ENCODE peak calls at places on chromosome X, in six cellular contexts. One of them, this sample, is unnamed. For H3K4me1, the result is how much of the 10 kb centered on the place peaks cover.

GRCh38 chrX:115560978-115561604 is at the start of gene PLS3:
- DNase-seq in PC-3: peak
- DNase-seq in SK-N-SH: peak
- DNase-seq in HepG2: peak
- DNase-seq in neural progenitor cell: peak
- DNase-seq in GM23248: peak
- DNase-seq in this sample: peak

GRCh38 chrX:25721564-25721963 is 416.6 kb upstream of the MAGEB18 start:
- DNase-seq in HepG2: peak
- DNase-seq in neural progenitor cell: peak
- DNase-seq in PC-3: peak
- DNase-seq in GM23248: peak
- DNase-seq in SK-N-SH: no peak
- DNase-seq in this sample: no peak

GRCh38 chrX:68830486-68831404 is 1.9 kb downstream of the EFNB1 start:
- DNase-seq in HepG2: no peak
- DNase-seq in neural progenitor cell: no peak
- DNase-seq in SK-N-SH: peak
- DNase-seq in PC-3: peak
- DNase-seq in GM23248: no peak
- DNase-seq in this sample: no peak

GRCh38 chrX:132834741-132835140 is 123.7 kb downstream of the HS6ST2 start:
- DNase-seq in neural progenitor cell: no peak
- DNase-seq in SK-N-SH: no peak
- DNase-seq in HepG2: no peak
- DNase-seq in GM23248: no peak
- DNase-seq in PC-3: no peak
- DNase-seq in this sample: no peak

GRCh38 chrX:21781525-21781924 is 23.6 kb upstream of the SMPX start:
- DNase-seq in PC-3: no peak
- DNase-seq in neural progenitor cell: no peak
- DNase-seq in GM23248: no peak
- DNase-seq in HepG2: no peak
- DNase-seq in SK-N-SH: no peak
- DNase-seq in this sample: no peak

GRCh38 chrX:24493740-24494543 is 28.9 kb downstream of the PDK3 start:
- DNase-seq in GM23248: no peak
- DNase-seq in HepG2: peak
- DNase-seq in neural progenitor cell: no peak
- DNase-seq in SK-N-SH: no peak
- DNase-seq in PC-3: peak
- DNase-seq in this sample: peak

GRCh38 chrX:114272096-114272686 is 311.7 kb upstream of the HTR2C start:
- DNase-seq in GM23248: no peak
- DNase-seq in PC-3: no peak
- DNase-seq in SK-N-SH: no peak
- DNase-seq in neural progenitor cell: no peak
- DNase-seq in HepG2: no peak
- DNase-seq in this sample: no peak

GRCh38 chrX:70030242-70030823 is 19.4 kb downstream of the AWAT2 start:
- DNase-seq in neural progenitor cell: peak
- DNase-seq in SK-N-SH: peak
- DNase-seq in HepG2: peak
- DNase-seq in GM23248: peak
- DNase-seq in PC-3: peak
- DNase-seq in this sample: peak

GRCh38 chrX:151896734-151897474 is 15.8 kb upstream of the MAGEA4 start:
- DNase-seq in PC-3: no peak
- DNase-seq in neural progenitor cell: no peak
- DNase-seq in HepG2: no peak
- DNase-seq in GM23248: peak
- DNase-seq in SK-N-SH: no peak
- DNase-seq in this sample: no peak

GRCh38 chrX:22950278-22951266 is 49.2 kb upstream of the DDX53 start:
- DNase-seq in PC-3: peak
- DNase-seq in neural progenitor cell: no peak
- DNase-seq in HepG2: no peak
- DNase-seq in SK-N-SH: no peak
- DNase-seq in GM23248: peak
- DNase-seq in this sample: peak

GRCh38 chrX:13845721-13846378 is 29.0 kb upstream of the GPM6B start:
- DNase-seq in neural progenitor cell: no peak
- DNase-seq in PC-3: peak
- DNase-seq in GM23248: peak
- DNase-seq in SK-N-SH: no peak
- DNase-seq in HepG2: no peak
- DNase-seq in this sample: no peak

GRCh38 chrX:2450681-2451080 is 50.1 kb downstream of the DHRSX start:
- DNase-seq in SK-N-SH: no peak
- DNase-seq in PC-3: no peak
- DNase-seq in HepG2: no peak
- DNase-seq in GM23248: no peak
- DNase-seq in neural progenitor cell: peak
- DNase-seq in this sample: no peak

GRCh38 chrX:7314425-7314824 is 166.5 kb upstream of the PUDP start:
- DNase-seq in HepG2: no peak
- DNase-seq in PC-3: no peak
- DNase-seq in SK-N-SH: no peak
- DNase-seq in GM23248: no peak
- DNase-seq in neural progenitor cell: no peak
- DNase-seq in this sample: no peak

GRCh38 chrX:54708404-54708803 is 89.7 kb downstream of the ITIH6 start:
- DNase-seq in neural progenitor cell: no peak
- DNase-seq in GM23248: no peak
- DNase-seq in PC-3: no peak
- DNase-seq in SK-N-SH: no peak
- DNase-seq in HepG2: peak
- DNase-seq in this sample: no peak

GRCh38 chrX:48475295-48475694 is 704 bp upstream of the FTSJ1 start:
- DNase-seq in GM23248: no peak
- DNase-seq in neural progenitor cell: no peak
- DNase-seq in PC-3: no peak
- DNase-seq in SK-N-SH: peak
- DNase-seq in HepG2: peak
- DNase-seq in this sample: no peak

GRCh38 chrX:117892469-117892868 is 224.1 kb downstream of the KLHL13 start:
- DNase-seq in PC-3: no peak
- DNase-seq in SK-N-SH: no peak
- DNase-seq in GM23248: no peak
- DNase-seq in neural progenitor cell: no peak
- DNase-seq in HepG2: no peak
- DNase-seq in this sample: no peak

GRCh38 chrX:67777148-67777547 is 233.3 kb downstream of the AR start:
- DNase-seq in HepG2: no peak
- DNase-seq in GM23248: no peak
- DNase-seq in neural progenitor cell: no peak
- DNase-seq in SK-N-SH: no peak
- DNase-seq in PC-3: no peak
- DNase-seq in this sample: no peak

GRCh38 chrX:809081-809480 is 178.5 kb downstream of the SHOX start:
- DNase-seq in neural progenitor cell: no peak
- DNase-seq in GM23248: no peak
- DNase-seq in HepG2: no peak
- DNase-seq in PC-3: no peak
- DNase-seq in SK-N-SH: no peak
- DNase-seq in this sample: no peak

GRCh38 chrX:7596822-7597221 is 246.1 kb upstream of the VCX start:
- DNase-seq in PC-3: no peak
- DNase-seq in HepG2: no peak
- DNase-seq in SK-N-SH: no peak
- DNase-seq in GM23248: no peak
- DNase-seq in neural progenitor cell: no peak
- DNase-seq in this sample: no peak

GRCh38 chrX:49884290-49884862 is 5.1 kb downstream of the USP27X start:
- DNase-seq in neural progenitor cell: peak
- DNase-seq in GM23248: peak
- DNase-seq in HepG2: peak
- DNase-seq in PC-3: peak
- DNase-seq in SK-N-SH: peak
- DNase-seq in this sample: peak

GRCh38 chrX:9171841-9172240 is 137.9 kb upstream of the FAM9B start:
- DNase-seq in GM23248: peak
- DNase-seq in HepG2: no peak
- DNase-seq in PC-3: peak
- DNase-seq in neural progenitor cell: no peak
- DNase-seq in SK-N-SH: no peak
- DNase-seq in this sample: no peak

GRCh38 chrX:40006025-40007017 is 91.4 kb downstream of the BCOR start:
- DNase-seq in SK-N-SH: peak
- DNase-seq in neural progenitor cell: peak
- DNase-seq in PC-3: no peak
- DNase-seq in HepG2: no peak
- DNase-seq in GM23248: peak
- DNase-seq in this sample: no peak

GRCh38 chrX:40007746-40008705 is 89.7 kb downstream of the BCOR start:
- DNase-seq in GM23248: no peak
- DNase-seq in neural progenitor cell: peak
- DNase-seq in HepG2: no peak
- DNase-seq in SK-N-SH: peak
- DNase-seq in PC-3: no peak
- DNase-seq in this sample: no peak

GRCh38 chrX:40005290-40006011 is 92.3 kb downstream of the BCOR start:
- DNase-seq in HepG2: no peak
- DNase-seq in SK-N-SH: no peak
- DNase-seq in neural progenitor cell: peak
- DNase-seq in GM23248: no peak
- DNase-seq in PC-3: no peak
- DNase-seq in this sample: no peak

GRCh38 chrX:40008841-40009461 is 88.8 kb downstream of the BCOR start:
- DNase-seq in HepG2: no peak
- DNase-seq in GM23248: peak
- DNase-seq in PC-3: no peak
- DNase-seq in neural progenitor cell: peak
- DNase-seq in SK-N-SH: peak
- DNase-seq in this sample: no peak

GRCh38 chrX:40007136-40007535 is 90.6 kb downstream of the BCOR start:
- DNase-seq in SK-N-SH: no peak
- DNase-seq in neural progenitor cell: peak
- DNase-seq in GM23248: peak
- DNase-seq in PC-3: no peak
- DNase-seq in HepG2: no peak
- DNase-seq in this sample: no peak
- H3K4me1 ChIP-seq in SK-N-SH: under half
- H3K4me1 ChIP-seq in neural progenitor cell: half or more
- H3K4me1 ChIP-seq in GM23248: under half
- H3K4me1 ChIP-seq in PC-3: under half
- H3K4me1 ChIP-seq in HepG2: under half
- H3K4me1 ChIP-seq in this sample: under half

GRCh38 chrX:153646620-153647373 is at the start of gene DUSP9:
- DNase-seq in HepG2: peak
- DNase-seq in SK-N-SH: peak
- DNase-seq in GM23248: peak
- DNase-seq in PC-3: peak
- DNase-seq in neural progenitor cell: peak
- DNase-seq in this sample: peak
- H2AFZ ChIP-seq in HepG2: no peak
- H2AFZ ChIP-seq in SK-N-SH: no peak
- H2AFZ ChIP-seq in GM23248: no peak
- H2AFZ ChIP-seq in PC-3: peak
- H2AFZ ChIP-seq in neural progenitor cell: no peak
- H2AFZ ChIP-seq in this sample: no peak

DNA sequence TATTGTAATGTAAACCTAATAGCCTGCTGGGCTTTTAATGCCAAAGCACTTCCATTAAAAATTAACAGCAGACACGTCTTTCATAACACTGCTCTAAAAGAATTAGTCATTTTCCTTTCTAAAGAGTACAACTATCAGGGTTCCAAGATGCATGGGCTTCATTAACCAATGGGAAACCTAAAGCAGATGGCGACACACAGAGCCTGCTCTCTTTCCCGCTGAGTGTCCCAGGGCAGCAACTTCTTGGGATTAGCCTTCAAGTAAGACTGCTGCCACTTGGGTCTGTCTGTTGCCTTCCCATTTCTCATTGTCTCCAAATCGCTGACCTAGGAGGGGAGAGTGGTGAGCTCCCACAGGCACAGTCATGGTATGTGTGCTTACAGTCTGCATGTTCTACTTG is 14.0 kb upstream of the PHKA2 start:
- DNase-seq in GM23248: peak
- DNase-seq in PC-3: no peak
- DNase-seq in SK-N-SH: no peak
- DNase-seq in HepG2: no peak
- DNase-seq in neural progenitor cell: peak
- DNase-seq in this sample: no peak
- H3K4me1 ChIP-seq in GM23248: under half
- H3K4me1 ChIP-seq in PC-3: half or more
- H3K4me1 ChIP-seq in SK-N-SH: under half
- H3K4me1 ChIP-seq in HepG2: under half
- H3K4me1 ChIP-seq in neural progenitor cell: under half
- H3K4me1 ChIP-seq in this sample: under half

GRCh38 chrX:107675365-107675654 is 47.0 kb downstream of the PRPS1 start:
- DNase-seq in SK-N-SH: no peak
- DNase-seq in PC-3: no peak
- DNase-seq in neural progenitor cell: no peak
- DNase-seq in GM23248: no peak
- DNase-seq in HepG2: no peak
- DNase-seq in this sample: no peak

GRCh38 chrX:107677501-107677901 is 49.2 kb downstream of the PRPS1 start:
- DNase-seq in GM23248: peak
- DNase-seq in SK-N-SH: no peak
- DNase-seq in PC-3: peak
- DNase-seq in HepG2: no peak
- DNase-seq in neural progenitor cell: peak
- DNase-seq in this sample: peak

GRCh38 chrX:107674480-107675364 is 46.4 kb downstream of the PRPS1 start:
- DNase-seq in SK-N-SH: no peak
- DNase-seq in neural progenitor cell: no peak
- DNase-seq in GM23248: peak
- DNase-seq in HepG2: no peak
- DNase-seq in PC-3: no peak
- DNase-seq in this sample: peak

GRCh38 chrX:107676559-107677378 is 48.5 kb downstream of the PRPS1 start:
- DNase-seq in PC-3: peak
- DNase-seq in HepG2: no peak
- DNase-seq in SK-N-SH: peak
- DNase-seq in neural progenitor cell: no peak
- DNase-seq in GM23248: peak
- DNase-seq in this sample: peak

DNA sequence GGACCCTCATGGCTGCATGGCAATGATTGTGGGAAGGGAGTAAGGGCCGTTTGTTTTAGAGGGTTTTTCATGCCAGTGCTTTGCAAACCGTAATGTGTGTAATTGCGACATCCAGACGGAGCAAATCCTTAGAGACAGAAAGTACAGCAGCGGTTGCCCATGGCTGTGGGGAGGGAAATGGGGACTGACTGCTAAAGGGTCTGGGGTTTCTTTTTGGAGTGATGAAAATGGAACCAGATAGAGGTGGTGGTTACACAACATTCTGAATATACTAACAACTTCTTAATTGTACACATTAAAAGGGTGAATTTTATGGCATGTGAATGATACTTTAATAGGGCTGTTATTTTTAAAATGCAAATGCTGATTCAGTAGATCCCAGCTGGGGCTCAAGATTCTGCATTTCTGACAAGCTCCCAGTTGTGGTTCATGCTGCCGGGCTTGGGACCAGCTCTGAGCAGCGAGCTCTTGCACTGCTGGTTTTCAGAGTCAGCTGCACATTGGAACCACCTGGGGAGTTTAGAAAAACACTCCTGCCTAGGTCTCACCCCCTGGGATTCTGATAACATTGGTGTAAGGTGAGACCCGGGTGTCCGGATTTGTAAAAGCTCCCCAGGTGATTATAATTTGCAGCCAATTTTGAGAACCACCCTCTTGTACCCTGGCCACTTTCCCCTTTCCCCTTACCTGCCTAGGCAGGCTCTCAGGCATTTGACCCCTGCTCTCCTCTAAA is 47.7 kb downstream of the PRPS1 start:
- DNase-seq in neural progenitor cell: no peak
- DNase-seq in PC-3: no peak
- DNase-seq in HepG2: no peak
- DNase-seq in GM23248: peak
- DNase-seq in SK-N-SH: no peak
- DNase-seq in this sample: no peak
- H2AFZ ChIP-seq in neural progenitor cell: no peak
- H2AFZ ChIP-seq in PC-3: peak
- H2AFZ ChIP-seq in HepG2: no peak
- H2AFZ ChIP-seq in GM23248: peak
- H2AFZ ChIP-seq in SK-N-SH: peak
- H2AFZ ChIP-seq in this sample: peak